ENCODE peak calls at places on chromosomes 3 and 15, in ten cellular contexts. K is GM06990, I is astrocyte of the spinal cord, H is left lung, L is Peyer's patch, Y is esophagus muscularis mucosa, W is HL-60, R is bronchial epithelial cell, C is SK-N-SH, T is tibial artery. S is an unnamed sample.

GRCh38 chr3:177108648-177109047 is 88.6 kb downstream of the TBL1XR1 start:
- DNase-seq in W (no peak), L (no peak), H (no peak), C (no peak), K (no peak), I (no peak), R (peak), Y (no peak), T (no peak), S (no peak)

GRCh38 chr3:180610981-180611380 is 9.0 kb downstream of the TTC14 start:
- DNase-seq in I (no peak), K (no peak), R (no peak), W (no peak), Y (no peak), T (no peak), H (no peak), L (no peak), C (no peak), S (no peak)

GRCh38 chr3:171044828-171045793 is 18.6 kb upstream of the SLC2A2 start:
- DNase-seq in R (peak), L (no peak), T (no peak), W (no peak), C (no peak), H (no peak), Y (no peak), I (peak), K (no peak), S (no peak)

GRCh38 chr3:73622135-73622534 is 2.6 kb downstream of the PDZRN3 start:
- DNase-seq in L (peak), T (peak), I (no peak), W (no peak), R (no peak), Y (no peak), C (peak), H (no peak), K (no peak), S (peak)

GRCh38 chr3:123535580-123535979 is 49.3 kb downstream of the HACD2 start:
- DNase-seq in R (peak), I (peak), T (no peak), W (no peak), Y (no peak), K (no peak), L (no peak), H (no peak), C (no peak), S (no peak)

GRCh38 chr3:57974796-57975388 is 33.3 kb upstream of the FLNB start:
- DNase-seq in T (no peak), I (peak), R (peak), Y (no peak), K (no peak), C (peak), W (no peak), H (no peak), L (no peak), S (no peak)

GRCh38 chr3:114227076-114227475 is 10.3 kb downstream of the ZNF80 start:
- DNase-seq in T (no peak), W (no peak), I (no peak), K (no peak), Y (peak), H (no peak), C (no peak), R (no peak), L (no peak), S (no peak)

GRCh38 chr3:16533928-16534913 is 20.7 kb upstream of the RFTN1 start:
- DNase-seq in R (no peak), K (no peak), H (no peak), Y (no peak), C (no peak), T (no peak), W (no peak), L (no peak), I (no peak), S (no peak)

GRCh38 chr3:184261270-184262165 is at the start of gene CAMK2N2:
- DNase-seq in I (peak), T (no peak), K (no peak), Y (no peak), W (peak), R (no peak), H (peak), L (peak), C (peak), S (no peak)

GRCh38 chr3:186093271-186093900 is 15.5 kb downstream of the ETV5 start:
- DNase-seq in L (no peak), W (no peak), R (no peak), I (no peak), Y (no peak), C (no peak), K (no peak), T (no peak), H (no peak), S (no peak)
- TF ChIP-seq CTCF in L (no peak), W (no peak), R (no peak), I (no peak), Y (no peak), C (no peak), K (no peak), T (no peak), H (no peak), S (no peak)

GRCh38 chr15:63121382-63122001 is at the start of gene LACTB:
- DNase-seq in R (peak), K (peak), L (peak), H (peak), Y (peak), I (peak), W (peak), T (peak), C (peak), S (peak)
- TF ChIP-seq CTCF in R (no peak), K (no peak), L (no peak), H (no peak), Y (no peak), I (no peak), W (no peak), T (no peak), C (no peak), S (no peak)

GRCh38 chr3:11211531-11212300 is 57.4 kb downstream of the HRH1 start:
- DNase-seq in C (no peak), W (no peak), H (no peak), T (no peak), R (no peak), K (no peak), L (no peak), Y (no peak), I (peak), S (no peak)
- TF ChIP-seq CTCF in C (peak), W (no peak), H (no peak), T (peak), R (peak), K (no peak), L (no peak), Y (no peak), I (peak), S (peak)

GRCh38 chr3:187773963-187774789 is 28.9 kb upstream of the BCL6 start:
- DNase-seq in W (peak), K (peak), T (peak), H (peak), R (peak), L (no peak), C (no peak), I (no peak), Y (no peak), S (no peak)
- TF ChIP-seq CTCF in W (no peak), K (no peak), T (no peak), H (no peak), R (no peak), L (no peak), C (no peak), I (no peak), Y (no peak), S (no peak)

GRCh38 chr3:104868291-104868690 is 498.4 kb upstream of the ALCAM start:
- DNase-seq in Y (no peak), C (no peak), L (no peak), T (no peak), W (no peak), R (no peak), K (no peak), I (no peak), H (no peak), S (no peak)
- TF ChIP-seq CTCF in Y (no peak), C (no peak), L (no peak), T (no peak), W (no peak), R (no peak), K (no peak), I (no peak), H (no peak), S (no peak)

GRCh38 chr15:58407786-58408185 is 24.0 kb upstream of the LIPC start:
- DNase-seq in Y (peak), T (no peak), L (no peak), R (no peak), W (no peak), H (no peak), C (no peak), K (no peak), I (no peak), S (no peak)
- TF ChIP-seq CTCF in Y (no peak), T (no peak), L (no peak), R (no peak), W (no peak), H (no peak), C (no peak), K (no peak), I (no peak), S (no peak)

S was measured in osteocyte.